ENCODE peak calls at places on chromosomes 6 and 20, in eight cellular contexts. H, E, R, D, I, S, N and P are unnamed samples.
A peak's percentile ranks its signal among the peaks of the same experiment; 100 is the strongest.

GRCh38 chr6:90778419-90779203 is 191.7 kb upstream of the MAP3K7 start:
- DNase-seq in H (no peak), E (no peak), N (no peak), D (no peak), S (no peak), R (no peak), I (no peak), P (no peak)

GRCh38 chr6:6897140-6897539 is 210.6 kb upstream of the RREB1 start:
- DNase-seq in D (no peak), R (no peak), I (no peak), N (no peak), S (no peak), H (no peak), E (no peak), P (no peak)

GRCh38 chr6:116251568-116252384 is 2.1 kb downstream of the TSPYL4 start:
- DNase-seq in H (peak; percentile 57), E (no peak), I (no peak), D (no peak), S (no peak), R (no peak), N (no peak), P (no peak)

GRCh38 chr20:34301587-34302311 is 1.4 kb downstream of the AHCY start:
- DNase-seq in S (no peak), D (no peak), I (no peak), R (no peak), H (no peak), N (no peak), E (no peak), P (no peak)

GRCh38 chr6:2209226-2209809 is 36.1 kb downstream of the GMDS start:
- DNase-seq in E (peak; percentile 46), I (peak; percentile 59), R (peak; percentile 27), H (peak; percentile 22), S (no peak), D (peak; percentile 58), N (no peak), P (peak; percentile 53)

GRCh38 chr6:98833101-98834059 is 994 bp upstream of the POU3F2 start:
- DNase-seq in I (no peak), D (peak; percentile 76), E (peak; percentile 55), N (no peak), H (peak; percentile 58), R (no peak), S (peak; percentile 55), P (peak; percentile 64)

GRCh38 chr6:215335-216034 is 76.8 kb upstream of the DUSP22 start:
- DNase-seq in I (no peak), R (peak; percentile 57), S (peak; percentile 54), N (peak; percentile 72), E (no peak), H (peak; percentile 19), D (no peak), P (no peak)

GRCh38 chr6:119360262-119360915 is 10.8 kb upstream of the MAN1A1 start:
- DNase-seq in D (no peak), E (no peak), R (no peak), N (no peak), H (no peak), I (no peak), S (no peak), P (no peak)

GRCh38 chr20:38001173-38001875 is 31.9 kb downstream of the TTI1 start:
- DNase-seq in I (no peak), D (no peak), H (peak; percentile 72), E (no peak), N (no peak), S (no peak), R (no peak), P (no peak)

GRCh38 chr6:137230547-137230946 is 11.4 kb upstream of the IFNGR1 start:
- DNase-seq in I (no peak), E (no peak), N (no peak), S (no peak), D (no peak), H (no peak), R (no peak), P (no peak)

GRCh38 chr6:127266892-127267741 is 453 bp downstream of the RNF146 start:
- DNase-seq in S (peak; percentile 77), N (no peak), I (no peak), E (peak; percentile 81), R (peak; percentile 51), H (peak; percentile 53), D (peak; percentile 69), P (peak; percentile 90)

GRCh38 chr6:127267742-127268588 is 1.3 kb downstream of the RNF146 start:
- DNase-seq in E (no peak), D (no peak), H (no peak), I (no peak), S (no peak), N (no peak), R (no peak), P (no peak)

DNA sequence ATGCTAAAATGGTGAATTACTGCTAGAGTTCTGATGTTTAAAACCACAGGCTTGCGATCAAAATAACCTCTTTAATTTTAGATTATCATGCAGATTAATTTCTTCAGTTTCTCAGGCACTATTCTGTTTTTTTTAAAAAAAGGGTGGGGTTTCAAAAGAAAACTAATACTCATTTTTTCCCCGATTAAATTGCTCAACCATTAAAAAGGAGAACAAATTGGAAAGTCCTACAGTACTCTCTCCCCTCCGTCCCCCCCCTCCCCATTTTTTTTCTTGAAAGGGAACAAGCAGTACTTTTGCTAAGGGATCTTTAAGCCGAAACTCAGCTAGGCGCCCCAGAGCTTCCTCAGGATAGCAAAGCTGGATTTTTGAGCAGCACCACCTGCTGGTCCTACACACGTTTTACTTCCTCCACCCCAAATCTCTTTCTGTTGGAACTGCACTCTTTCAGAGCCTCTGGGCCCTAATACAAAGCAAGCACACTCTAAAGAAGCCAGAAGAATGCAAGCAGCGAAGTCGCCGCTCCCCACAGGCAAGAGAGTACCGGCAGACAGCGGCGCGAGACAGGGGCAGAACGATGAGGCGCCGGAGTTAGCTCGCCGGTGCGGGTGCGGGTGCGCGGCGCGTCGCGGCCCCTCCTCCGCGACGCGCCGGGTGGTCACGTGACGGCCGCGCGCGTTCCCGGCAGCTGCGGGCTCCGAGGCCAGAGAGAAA is at the start of gene RNF146:
- DNase-seq in E (no peak), S (peak; percentile 89), R (peak; percentile 70), H (peak; percentile 89), N (peak; percentile 61), D (peak; percentile 86), I (peak; percentile 74), P (no peak)
- TF ChIP-seq CTCF in E (peak; percentile 59), S (peak; percentile 63), R (peak; percentile 68), H (peak; percentile 79), N (peak; percentile 75), D (peak; percentile 81), I (peak; percentile 94), P (peak; percentile 64)

DNA sequence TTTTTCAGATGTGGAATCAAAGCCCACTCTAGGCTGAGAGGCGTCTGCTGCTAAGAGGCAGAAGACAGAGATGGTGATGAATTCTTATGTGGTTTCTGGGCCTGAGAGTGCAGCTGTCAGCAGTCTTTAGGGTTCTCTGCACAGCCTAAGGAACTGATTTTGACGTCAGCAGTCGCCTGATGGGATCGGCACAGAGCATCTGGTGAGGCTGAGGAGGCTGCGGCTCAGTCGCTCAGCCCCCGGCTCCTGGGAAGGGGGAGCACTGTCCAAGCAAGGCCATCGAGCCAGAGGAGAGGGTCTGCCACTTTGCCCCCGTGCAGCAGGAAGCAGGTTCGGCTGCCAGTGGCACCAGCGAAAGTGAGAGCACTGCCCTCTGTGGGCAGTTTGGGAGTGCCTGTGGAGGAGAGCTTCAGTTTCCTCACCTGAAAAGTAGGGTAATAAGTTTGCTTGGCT is 92.5 kb downstream of the TCP11 start:
- DNase-seq in H (peak; percentile 78), D (peak; percentile 56), I (no peak), N (no peak), S (no peak), E (peak; percentile 20), R (peak; percentile 12), P (peak; percentile 78)
- TF ChIP-seq CTCF in H (peak; percentile 38), D (peak; percentile 46), I (no peak), N (peak; percentile 24), S (peak; percentile 21), E (no peak), R (peak; percentile 22), P (no peak)

GRCh38 chr20:58895796-58896180 is 43.3 kb downstream of the GNAS start:
- DNase-seq in I (no peak), S (no peak), E (no peak), N (no peak), D (no peak), H (no peak), R (no peak), P (no peak)

GRCh38 chr20:58893355-58894151 is 41.0 kb downstream of the GNAS start:
- DNase-seq in E (no peak), D (no peak), R (no peak), H (no peak), I (no peak), N (no peak), S (no peak), P (no peak)

GRCh38 chr20:58892932-58893224 is 40.4 kb downstream of the GNAS start:
- DNase-seq in E (no peak), N (no peak), I (no peak), R (no peak), S (no peak), D (no peak), H (no peak), P (no peak)

GRCh38 chr20:58895099-58895795 is 42.7 kb downstream of the GNAS start:
- DNase-seq in R (no peak), I (no peak), N (no peak), H (no peak), S (no peak), E (no peak), D (no peak), P (no peak)

GRCh38 chr20:58894652-58895051 is 42.1 kb downstream of the GNAS start:
- DNase-seq in R (no peak), H (no peak), I (no peak), N (no peak), S (no peak), D (no peak), E (no peak), P (no peak)
- TF ChIP-seq CTCF in R (no peak), H (no peak), I (no peak), N (no peak), S (no peak), D (no peak), E (no peak), P (peak; percentile 14)

GRCh38 chr6:97456070-97456469 is 173.1 kb upstream of the MMS22L start:
- DNase-seq in E (no peak), I (no peak), H (no peak), S (no peak), R (no peak), N (no peak), D (peak; percentile 45), P (no peak)
- TF ChIP-seq CTCF in E (no peak), I (no peak), H (no peak), S (no peak), R (no peak), N (no peak), D (no peak), P (no peak)

GRCh38 chr20:59954718-59955117 is 3.5 kb upstream of the CDH26 start:
- DNase-seq in N (no peak), S (no peak), D (no peak), I (no peak), E (no peak), H (no peak), R (no peak), P (no peak)
- TF ChIP-seq CTCF in N (no peak), S (no peak), D (no peak), I (no peak), E (no peak), H (no peak), R (no peak), P (no peak)

DNA sequence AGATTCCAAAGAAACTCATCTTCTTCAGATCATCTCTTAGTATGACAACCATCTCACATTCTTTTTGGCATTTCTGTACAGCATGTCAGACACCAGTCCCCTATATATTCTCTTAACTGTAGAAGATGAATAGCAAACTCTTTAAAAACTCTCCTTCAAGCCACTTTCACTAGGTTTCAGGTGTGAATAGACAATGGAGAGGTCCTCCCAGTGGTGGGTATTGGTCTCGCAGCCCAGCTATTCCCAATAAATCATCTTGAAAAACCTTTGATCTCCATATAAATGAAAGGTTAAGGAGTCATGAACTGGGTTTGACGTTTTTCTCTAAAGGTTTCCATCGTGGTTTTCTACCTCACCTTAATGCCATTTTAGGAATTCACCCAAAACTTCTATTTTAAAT is 180.0 kb downstream of the GJA1 start:
- DNase-seq in I (no peak), R (no peak), N (no peak), E (no peak), S (no peak), H (no peak), D (no peak), P (no peak)
- TF ChIP-seq CTCF in I (no peak), R (no peak), N (no peak), E (no peak), S (no peak), H (peak; percentile 23), D (no peak), P (no peak)